ENCODE peak calls at places on chromosomes 12 and 14, in four cellular contexts. N is WTC11, T is HepG2, O is K562. J is an unnamed sample.

GRCh38 chr14:89625208-89625987 is 208.4 kb upstream of the FOXN3 start:
- DNase-seq in O (no peak), T (no peak), N (no peak), J (no peak)

GRCh38 chr12:15453613-15454012 is 131.3 kb downstream of the PTPRO start:
- DNase-seq in O (no peak), T (no peak), N (no peak), J (no peak)

GRCh38 chr14:75905505-75905904 is 76.3 kb downstream of the TGFB3 start:
- DNase-seq in O (no peak), N (no peak), T (no peak), J (no peak)

GRCh38 chr14:96108911-96109310 is 69.7 kb downstream of the C14orf132 start:
- DNase-seq in O (no peak), N (no peak), T (no peak), J (no peak)

GRCh38 chr14:26180221-26180620 is 417.6 kb downstream of the NOVA1 start:
- DNase-seq in N (no peak), T (no peak), O (no peak), J (no peak)

GRCh38 chr12:51699219-51699618 is 108.2 kb downstream of the SCN8A start:
- DNase-seq in T (no peak), N (no peak), O (no peak), J (no peak)

GRCh38 chr12:113805201-113805600 is 160.9 kb downstream of the RBM19 start:
- DNase-seq in N (no peak), O (no peak), T (no peak), J (no peak)

GRCh38 chr14:51202914-51203665 is 37.0 kb upstream of the TMX1 start:
- DNase-seq in O (no peak), T (no peak), N (no peak), J (no peak)

GRCh38 chr12:100789146-100789545 is 5.4 kb upstream of the ANO4 start:
- DNase-seq in O (no peak), N (no peak), T (no peak), J (no peak)

GRCh38 chr12:13981296-13981962 is at the start of gene GRIN2B:
- DNase-seq in N (peak; percentile 58), O (no peak), T (no peak), J (peak; percentile 10)

GRCh38 chr12:64232201-64232600 is 10.1 kb upstream of the KICS2 start:
- DNase-seq in N (no peak), O (no peak), T (no peak), J (no peak)

GRCh38 chr14:75399819-75400678 is 27.8 kb upstream of the JDP2 start:
- DNase-seq in T (no peak), N (no peak), O (no peak), J (no peak)

GRCh38 chr12:93577222-93577621 is 4.7 kb downstream of the SOCS2 start:
- DNase-seq in N (no peak), T (no peak), O (no peak), J (no peak)

GRCh38 chr14:73721101-73721821 is 7.1 kb upstream of the PNMA1 start:
- DNase-seq in T (no peak), O (no peak), N (peak; percentile 65), J (no peak)

GRCh38 chr14:75011356-75012097 is 8.8 kb downstream of the EIF2B2 start:
- DNase-seq in N (no peak), O (no peak), T (no peak), J (no peak)

GRCh38 chr12:101823891-101824290 is 6.9 kb downstream of the GNPTAB start:
- DNase-seq in T (peak; percentile 21), O (peak; percentile 61), N (peak; percentile 54), J (peak; percentile 61)

GRCh38 chr12:96040305-96041133 is 5.1 kb upstream of the LTA4H start:
- DNase-seq in T (no peak), O (no peak), N (no peak), J (no peak)

GRCh38 chr14:67510836-67511235 is 22.3 kb upstream of the PLEKHH1 start:
- DNase-seq in O (no peak), T (no peak), N (no peak), J (no peak)

GRCh38 chr12:111386891-111387290 is 18.0 kb upstream of the PHETA1 start:
- DNase-seq in T (no peak), O (no peak), N (no peak), J (no peak)

GRCh38 chr14:76117789-76118188 is 33.9 kb upstream of the GPATCH2L start:
- DNase-seq in O (no peak), N (no peak), T (no peak), J (no peak)

GRCh38 chr14:42806909-42807315 is 1200.2 kb downstream of the LRFN5 start:
- DNase-seq in T (no peak), N (no peak), O (no peak), J (no peak)

DNA sequence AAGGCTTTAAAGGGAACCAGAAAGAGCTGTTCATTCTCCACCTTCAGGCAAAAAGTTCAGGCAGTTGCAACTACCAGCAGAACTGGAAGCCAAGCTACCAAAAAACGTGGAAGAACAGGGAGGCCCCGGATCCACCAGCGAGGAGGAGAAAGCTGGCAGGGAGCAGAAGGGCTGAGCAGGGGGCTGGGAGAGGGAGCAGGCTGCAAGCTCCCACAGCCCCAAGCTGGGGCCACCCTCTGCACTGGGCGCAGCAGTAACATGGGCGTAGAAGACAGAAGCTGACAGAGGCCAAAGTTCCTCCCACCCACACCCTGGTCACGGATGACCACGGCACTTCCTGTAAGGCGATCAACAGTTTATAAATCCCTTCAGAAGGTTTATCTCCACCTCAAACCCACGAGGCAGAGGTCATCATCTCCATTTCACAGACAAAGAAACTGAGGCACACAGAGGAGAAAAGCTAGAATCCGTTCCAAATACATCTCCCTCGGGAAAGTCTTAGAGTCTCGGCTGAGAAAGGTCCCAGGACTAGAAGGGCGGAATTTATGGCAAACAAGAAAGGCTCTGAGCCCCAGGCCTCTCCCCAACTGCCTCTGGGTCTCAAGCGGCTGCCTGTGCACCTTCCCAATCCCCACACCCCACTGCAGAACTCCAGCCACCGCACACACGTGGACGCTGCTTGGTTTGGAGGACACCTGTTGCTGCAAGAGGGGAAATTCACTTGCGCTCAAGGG is 1.8 kb downstream of the CCDC85C start:
- DNase-seq in N (no peak), T (peak; percentile 31), O (no peak), J (no peak)
- TF ChIP-seq ELF4 in N (no peak), T (no peak), O (no peak), J (no peak)

GRCh38 chr14:92224348-92224954 is 98.5 kb upstream of the SLC24A4 start:
- DNase-seq in O (no peak), T (no peak), N (no peak), J (no peak)
- TF ChIP-seq ELF4 in O (no peak), T (no peak), N (no peak), J (no peak)

GRCh38 chr12:6769003-6769389 is 2.8 kb downstream of the PTMS start:
- DNase-seq in O (no peak), N (peak; percentile 80), T (no peak), J (no peak)

GRCh38 chr12:6767301-6767591 is 1.1 kb downstream of the PTMS start:
- DNase-seq in T (no peak), O (no peak), N (no peak), J (no peak)

GRCh38 chr12:6769681-6770080 is 2.6 kb upstream of the LAG3 start:
- DNase-seq in O (no peak), N (no peak), T (no peak), J (no peak)

GRCh38 chr12:6767592-6768384 is 1.6 kb downstream of the PTMS start:
- DNase-seq in O (peak; percentile 39), T (peak; percentile 68), N (no peak), J (no peak)

GRCh38 chr12:6768385-6769002 is 2.3 kb downstream of the PTMS start:
- DNase-seq in N (no peak), O (no peak), T (no peak), J (no peak)
- TF ChIP-seq ELF4 in N (no peak), O (no peak), T (no peak), J (no peak)

DNA sequence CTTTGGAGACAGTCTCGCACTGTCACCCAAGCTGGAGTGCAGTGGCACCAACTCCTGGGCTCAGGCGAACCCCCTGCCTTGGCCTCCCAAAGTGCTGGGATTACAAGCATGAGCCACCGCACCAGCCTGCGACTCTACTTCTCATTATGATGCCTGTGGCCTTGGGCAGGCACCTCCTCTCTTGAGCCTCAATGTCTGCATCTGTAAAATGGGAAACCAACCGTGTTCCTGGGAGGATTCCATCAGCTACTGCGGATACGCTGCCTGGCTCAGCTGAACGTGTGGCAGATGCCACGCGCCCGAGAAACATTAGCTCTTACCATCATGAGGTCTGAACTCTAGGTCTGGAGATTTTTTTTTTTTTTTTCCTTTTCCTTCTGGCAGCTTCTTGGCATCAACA is 5.8 kb downstream of the TESC start:
- DNase-seq in N (no peak), O (no peak), T (no peak), J (no peak)
- TF ChIP-seq ELF4 in N (no peak), O (no peak), T (no peak), J (no peak)

GRCh38 chr14:64114166-64114565 is 180.0 kb downstream of the ESR2 start:
- DNase-seq in N (no peak), T (no peak), O (no peak), J (no peak)
- TF ChIP-seq ELF4 in N (no peak), T (no peak), O (no peak), J (no peak)

GRCh38 chr14:94320243-94320642 is 2.9 kb downstream of the SERPINA6 start:
- DNase-seq in N (no peak), O (no peak), T (peak; percentile 89), J (no peak)
- TF ChIP-seq ELF4 in N (no peak), O (no peak), T (no peak), J (no peak)